ENCODE peak calls at places on chromosome 11, in seven cellular contexts. O, Q, G, V, Y, X and B are unnamed samples.
A peak's percentile ranks its signal among the peaks of the same experiment; 100 is the strongest.

GRCh38 chr11:83072689-83073242 is 1.1 kb upstream of the RAB30 start:
- DNase-seq in Y (no peak), V (no peak), O (no peak), G (no peak), Q (no peak), X (no peak), B (no peak)

GRCh38 chr11:62427630-62428233 is 8.9 kb downstream of the SCGB1A1 start:
- DNase-seq in G (no peak), O (peak; percentile 42), X (peak; percentile 32), Y (no peak), V (no peak), Q (no peak), B (peak; percentile 68)

GRCh38 chr11:17528906-17529813 is 15.1 kb downstream of the USH1C start:
- DNase-seq in G (no peak), O (no peak), X (no peak), Q (no peak), V (no peak), Y (no peak), B (no peak)

GRCh38 chr11:697811-698311 is 2.2 kb downstream of the TMEM80 start:
- DNase-seq in X (no peak), Y (no peak), O (peak; percentile 62), Q (peak; percentile 20), G (no peak), V (no peak), B (peak; percentile 24)

GRCh38 chr11:126884192-126884973 is 116.2 kb downstream of the KIRREL3 start:
- DNase-seq in Q (no peak), Y (no peak), O (no peak), X (no peak), V (no peak), G (no peak), B (no peak)

GRCh38 chr11:70099578-70100282 is 21.6 kb downstream of the ANO1 start:
- DNase-seq in X (no peak), Q (no peak), V (no peak), G (no peak), Y (no peak), O (no peak), B (no peak)

GRCh38 chr11:47172740-47173139 is 3.9 kb downstream of the ARFGAP2 start:
- DNase-seq in Y (no peak), X (no peak), Q (no peak), O (no peak), G (no peak), V (no peak), B (no peak)

GRCh38 chr11:46302866-46303265 is 25.4 kb downstream of the CREB3L1 start:
- DNase-seq in G (no peak), V (no peak), Q (no peak), X (no peak), Y (no peak), O (no peak), B (no peak)

GRCh38 chr11:121318848-121319834 is 26.6 kb downstream of the SC5D start:
- DNase-seq in V (peak; percentile 14), G (no peak), Q (peak; percentile 84), X (peak; percentile 68), O (peak; percentile 67), Y (no peak), B (no peak)

GRCh38 chr11:120259988-120260565 is 20.1 kb downstream of the POU2F3 start:
- DNase-seq in Y (no peak), V (no peak), Q (no peak), G (no peak), O (no peak), X (no peak), B (no peak)

GRCh38 chr11:18115360-18116127 is 9.7 kb upstream of the SAAL1 start:
- DNase-seq in O (peak; percentile 65), Y (peak; percentile 54), Q (peak; percentile 69), G (peak; percentile 27), X (peak; percentile 63), V (peak; percentile 63), B (peak; percentile 49)

GRCh38 chr11:124865902-124866851 is 945 bp downstream of the ROBO3 start:
- DNase-seq in O (peak; percentile 38), V (no peak), Q (no peak), G (peak; percentile 24), X (peak; percentile 35), Y (peak; percentile 29), B (no peak)